ENCODE peak calls at places on chromosomes 4 and X, in four cellular contexts. D is GM04504, N is A172, B is astrocyte of the spinal cord. P is an unnamed sample.

GRCh38 chr4:38574559-38575333 is 89.3 kb upstream of the KLF3 start:
- DNase-seq in B (no peak), N (no peak), D (no peak), P (peak)

GRCh38 chr4:10200869-10201268 is 84.3 kb upstream of the WDR1 start:
- DNase-seq in D (no peak), B (no peak), N (no peak), P (no peak)

GRCh38 chr4:185813133-185813532 is 1.1 kb upstream of the SORBS2 start:
- DNase-seq in B (no peak), D (no peak), N (no peak), P (no peak)

GRCh38 chr4:145934434-145935047 is 4.1 kb downstream of the ZNF827 start:
- DNase-seq in D (no peak), B (no peak), N (no peak), P (peak)

GRCh38 chr4:177321647-177322046 is 12.0 kb downstream of the NEIL3 start:
- DNase-seq in D (no peak), N (no peak), B (no peak), P (no peak)

GRCh38 chr4:115113382-115114106 is at the start of gene NDST4:
- DNase-seq in D (no peak), B (peak), N (peak), P (no peak)

GRCh38 chr4:181757921-181758320 is 485.3 kb upstream of the TENM3 start:
- DNase-seq in B (no peak), D (no peak), N (no peak), P (no peak)

GRCh38 chrX:16727637-16728036 is 8.2 kb downstream of the SYAP1 start:
- DNase-seq in N (no peak), B (no peak), D (no peak), P (no peak)

GRCh38 chr4:8215001-8215427 is 15.9 kb downstream of the SH3TC1 start:
- DNase-seq in B (peak), D (peak), N (peak), P (peak)

GRCh38 chr4:37890501-37891220 is at the start of gene TBC1D1:
- DNase-seq in D (no peak), N (peak), B (no peak), P (peak)

GRCh38 chrX:136028383-136028984 is 43.2 kb downstream of the SLC9A6 start:
- DNase-seq in N (peak), B (peak), D (no peak), P (no peak)

GRCh38 chr4:26298198-26298950 is 22.4 kb upstream of the RBPJ start:
- DNase-seq in N (no peak), B (peak), D (no peak), P (no peak)

GRCh38 chrX:37686348-37686736 is 751 bp downstream of the XK start:
- DNase-seq in B (no peak), N (no peak), D (no peak), P (no peak)

GRCh38 chrX:34826964-34827363 is 115.6 kb upstream of the FAM47B start:
- DNase-seq in N (no peak), D (no peak), B (no peak), P (no peak)

GRCh38 chrX:153379971-153380581 is 21.1 kb downstream of the PNMA6E start:
- DNase-seq in B (no peak), N (no peak), D (no peak), P (no peak)

GRCh38 chrX:142663330-142664095 is 362.2 kb upstream of the SPANXN4 start:
- DNase-seq in B (no peak), D (no peak), N (no peak), P (no peak)